ENCODE peak calls at places on chromosomes 1 and 21, in five cellular contexts. V is IMR-90; O is fibroblast of lung; I is CD4-positive, alpha-beta memory T cell; H is GM23248. R is an unnamed sample.

GRCh38 chr1:114352797-114353196 is 158.2 kb downstream of the TRIM33 start:
- DNase-seq in V (no peak), O (peak; percentile 31), I (no peak), H (peak; percentile 13), R (no peak)

GRCh38 chr1:232704694-232705680 is 75.1 kb upstream of the SIPA1L2 start:
- DNase-seq in V (peak; percentile 91), O (peak; percentile 93), I (no peak), H (peak; percentile 94), R (peak; percentile 58)

GRCh38 chr1:116819081-116819480 is 64.9 kb downstream of the CD2 start:
- DNase-seq in V (no peak), O (no peak), I (no peak), H (no peak), R (no peak)

GRCh38 chr1:201053155-201053860 is 29.8 kb upstream of the KIF21B start:
- DNase-seq in V (no peak), O (no peak), I (no peak), H (no peak), R (no peak)

GRCh38 chr1:23589506-23589872 is 30.2 kb upstream of the ID3 start:
- DNase-seq in V (no peak), O (no peak), I (no peak), H (no peak), R (no peak)

GRCh38 chr1:172499636-172500141 is 33.3 kb upstream of the SUCO start:
- DNase-seq in V (no peak), O (no peak), I (no peak), H (peak; percentile 45), R (peak; percentile 24)

GRCh38 chr1:72281637-72282270 is 585 bp downstream of the NEGR1 start:
- DNase-seq in V (peak; percentile 2), O (no peak), I (no peak), H (peak; percentile 43), R (peak; percentile 21)

GRCh38 chr21:15617968-15618367 is 111.8 kb upstream of the USP25 start:
- DNase-seq in V (peak; percentile 21), O (peak; percentile 81), I (no peak), H (peak; percentile 57), R (no peak)

DNA sequence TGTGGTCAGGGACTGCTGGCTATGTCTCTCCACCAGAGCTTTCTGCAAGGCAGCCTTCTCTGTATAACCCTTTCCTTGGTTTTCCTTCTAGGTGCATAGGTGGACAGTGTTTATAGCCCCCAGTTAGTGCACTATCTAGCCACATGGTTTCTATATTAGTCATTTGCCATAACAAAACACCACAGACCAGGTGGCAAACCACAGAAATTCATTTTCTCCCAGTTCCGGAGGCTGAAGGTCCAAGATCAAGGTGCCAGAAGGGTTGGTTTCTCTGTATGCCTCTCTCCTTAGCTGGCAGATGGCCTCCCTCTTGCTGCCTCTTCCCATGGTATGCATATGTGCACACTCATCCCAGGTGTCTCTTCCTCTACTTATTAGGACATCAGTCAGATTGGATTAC is 106.4 kb downstream of the KAZN start:
- DNase-seq in V (no peak), O (no peak), I (no peak), H (no peak), R (no peak)
- H3K9me3 ChIP-seq in V (no peaks in the 10 kb centered on the region), O (no peaks in the 10 kb centered on the region), I (no peaks in the 10 kb centered on the region), H (no peaks in the 10 kb centered on the region), R (no peaks in the 10 kb centered on the region)

GRCh38 chr21:45931397-45931969 is 50.1 kb upstream of the COL6A1 start:
- DNase-seq in V (no peak), O (no peak), I (no peak), H (no peak), R (no peak)

GRCh38 chr21:45932922-45933502 is 48.6 kb upstream of the COL6A1 start:
- DNase-seq in V (no peak), O (no peak), I (no peak), H (no peak), R (no peak)

GRCh38 chr21:45934071-45934470 is 47.5 kb upstream of the COL6A1 start:
- DNase-seq in V (no peak), O (no peak), I (no peak), H (no peak), R (no peak)

GRCh38 chr21:45935628-45936027 is 45.9 kb upstream of the COL6A1 start:
- DNase-seq in V (peak; percentile 63), O (peak; percentile 70), I (no peak), H (peak; percentile 54), R (no peak)

DNA sequence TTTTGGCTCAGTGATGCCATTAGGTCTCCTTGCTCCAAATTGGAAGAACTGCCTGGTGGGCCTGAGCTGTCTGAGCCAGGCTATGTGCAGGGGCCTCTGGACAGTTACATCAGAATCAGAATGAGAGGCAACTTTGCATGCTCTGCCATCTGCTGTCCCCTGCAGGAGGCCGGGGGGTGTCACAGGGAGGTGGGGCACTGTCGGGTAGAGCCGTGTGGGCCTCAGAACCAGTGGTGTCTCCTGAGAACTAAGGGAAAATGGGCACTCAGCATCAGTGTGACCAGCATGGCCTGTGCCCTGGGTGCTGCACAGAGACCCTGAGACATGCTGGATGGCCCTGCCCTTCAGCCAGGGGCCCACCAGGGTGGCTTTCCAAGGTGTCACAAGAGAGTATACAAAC is 47.0 kb upstream of the COL6A1 start:
- DNase-seq in V (no peak), O (no peak), I (no peak), H (no peak), R (no peak)
- H3K9me3 ChIP-seq in V (peaks cover 29% of the 10 kb centered on the region), O (no peaks in the 10 kb centered on the region), I (no peaks in the 10 kb centered on the region), H (no peaks in the 10 kb centered on the region), R (no peaks in the 10 kb centered on the region)

GRCh38 chr1:2937805-2938204 is 83.5 kb upstream of the ACTRT2 start:
- DNase-seq in V (no peak), O (no peak), I (no peak), H (no peak), R (no peak)

GRCh38 chr1:2935766-2936390 is 85.4 kb upstream of the ACTRT2 start:
- DNase-seq in V (no peak), O (no peak), I (no peak), H (no peak), R (no peak)

GRCh38 chr1:2934642-2935081 is 86.6 kb upstream of the ACTRT2 start:
- DNase-seq in V (no peak), O (no peak), I (no peak), H (no peak), R (no peak)

GRCh38 chr1:2935184-2935583 is 86.1 kb upstream of the ACTRT2 start:
- DNase-seq in V (no peak), O (no peak), I (no peak), H (no peak), R (no peak)

GRCh38 chr1:2936568-2937515 is 84.4 kb upstream of the ACTRT2 start:
- DNase-seq in V (no peak), O (no peak), I (no peak), H (no peak), R (no peak)
- H3K9me3 ChIP-seq in V (peaks cover 70% of the 10 kb centered on the region), O (peaks cover 4% of the 10 kb centered on the region), I (no peaks in the 10 kb centered on the region), H (no peaks in the 10 kb centered on the region), R (no peaks in the 10 kb centered on the region)

DNA sequence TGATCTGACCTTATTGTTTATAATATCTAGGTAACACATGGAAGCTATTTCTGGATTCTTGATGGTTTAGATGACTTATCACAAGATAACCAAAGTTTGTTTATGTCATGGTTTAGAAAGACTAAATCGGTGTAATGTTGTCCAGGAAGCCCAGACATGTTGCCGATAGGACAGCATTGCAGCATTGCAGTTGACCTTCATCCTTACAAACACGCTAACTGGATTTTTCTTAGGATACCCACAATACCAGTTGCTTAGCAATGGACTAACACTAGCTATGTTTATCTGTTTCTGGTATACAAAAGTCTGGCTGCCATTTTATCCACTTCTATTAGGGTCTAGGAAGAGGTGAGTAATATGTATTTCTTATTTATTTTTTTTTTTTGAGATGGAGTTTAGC is 11.7 kb upstream of the DPH5 start:
- DNase-seq in V (peak; percentile 8), O (no peak), I (no peak), H (no peak), R (no peak)
- H3K9me3 ChIP-seq in V (peaks cover 7% of the 10 kb centered on the region), O (no peaks in the 10 kb centered on the region), I (no peaks in the 10 kb centered on the region), H (no peaks in the 10 kb centered on the region), R (peaks cover 6% of the 10 kb centered on the region)

DNA sequence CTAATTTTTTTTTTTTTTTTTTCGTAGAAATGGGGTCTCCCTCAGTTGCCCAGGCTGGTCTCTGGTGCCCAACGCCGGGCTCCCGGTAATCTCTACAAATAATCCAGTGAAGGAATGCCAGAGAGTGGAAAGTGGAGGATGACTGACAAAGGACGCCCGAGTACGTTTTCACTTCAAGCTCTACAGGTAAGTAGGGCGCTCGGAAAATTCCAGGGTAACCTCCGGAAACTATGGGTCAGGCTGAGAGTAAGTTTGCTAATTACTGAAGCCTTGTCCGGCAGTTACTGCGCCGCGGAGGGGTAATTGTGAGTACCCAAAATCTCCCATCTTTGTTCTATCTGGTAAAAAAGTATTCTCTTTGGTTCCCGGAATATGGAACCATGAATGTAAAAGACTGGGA is 1.8 kb upstream of the ZNF669 start:
- DNase-seq in V (no peak), O (no peak), I (no peak), H (no peak), R (no peak)
- H3K9me3 ChIP-seq in V (peaks cover 8% of the 10 kb centered on the region), O (peaks cover 1% of the 10 kb centered on the region), I (peaks cover 4% of the 10 kb centered on the region), H (no peaks in the 10 kb centered on the region), R (no peaks in the 10 kb centered on the region)

GRCh38 chr21:38883142-38883541 is 77.4 kb downstream of the ETS2 start:
- DNase-seq in V (no peak), O (no peak), I (no peak), H (peak; percentile 10), R (no peak)
- H3K9me3 ChIP-seq in V (peaks cover 12% of the 10 kb centered on the region), O (no peaks in the 10 kb centered on the region), I (no peaks in the 10 kb centered on the region), H (peaks cover 4% of the 10 kb centered on the region), R (no peaks in the 10 kb centered on the region)

GRCh38 chr1:54490361-54491248 is 57.4 kb upstream of the ACOT11 start:
- DNase-seq in V (no peak), O (no peak), I (no peak), H (peak; percentile 32), R (peak; percentile 35)

GRCh38 chr1:54495954-54496353 is 52.1 kb upstream of the ACOT11 start:
- DNase-seq in V (no peak), O (no peak), I (no peak), H (no peak), R (no peak)

GRCh38 chr1:54489627-54490240 is 58.3 kb upstream of the ACOT11 start:
- DNase-seq in V (no peak), O (no peak), I (no peak), H (no peak), R (no peak)

GRCh38 chr1:54497338-54497737 is 50.7 kb upstream of the ACOT11 start:
- DNase-seq in V (no peak), O (no peak), I (no peak), H (no peak), R (no peak)

GRCh38 chr1:54493608-54494007 is 54.4 kb upstream of the ACOT11 start:
- DNase-seq in V (no peak), O (no peak), I (no peak), H (peak; percentile 47), R (no peak)
- H3K9me3 ChIP-seq in V (peaks cover 4% of the 10 kb centered on the region), O (no peaks in the 10 kb centered on the region), I (no peaks in the 10 kb centered on the region), H (no peaks in the 10 kb centered on the region), R (no peaks in the 10 kb centered on the region)